ENCODE peak calls at places on chromosomes 2 and 18, in five cellular contexts. X is tibial artery; T is OCI-LY7; A is naive thymus-derived CD4-positive, alpha-beta T cell; P is fibroblast of lung. C is an unnamed sample.

GRCh38 chr18:11163668-11164067 is 14.3 kb upstream of the PIEZO2 start:
- DNase-seq in A (no peak), T (no peak), P (peak; percentile 28), X (no peak), C (no peak)

GRCh38 chr18:6960656-6961055 is 156.9 kb downstream of the LAMA1 start:
- DNase-seq in T (no peak), A (no peak), X (no peak), P (peak; percentile 17), C (no peak)

GRCh38 chr2:19902272-19902730 is 518 bp upstream of the TTC32 start:
- DNase-seq in P (no peak), T (no peak), X (no peak), A (no peak), C (no peak)

GRCh38 chr2:98726735-98727368 is 4.1 kb downstream of the MGAT4A start:
- DNase-seq in A (no peak), P (no peak), T (no peak), X (no peak), C (no peak)

GRCh38 chr2:207887570-207887969 is 117.9 kb upstream of the FZD5 start:
- DNase-seq in T (no peak), A (no peak), X (no peak), P (no peak), C (no peak)

GRCh38 chr2:189191766-189192165 is 12.2 kb upstream of the COL5A2 start:
- DNase-seq in A (no peak), X (no peak), T (no peak), P (peak; percentile 69), C (no peak)

GRCh38 chr18:6682437-6683111 is 46.9 kb upstream of the ARHGAP28 start:
- DNase-seq in A (no peak), P (peak; percentile 9), T (no peak), X (no peak), C (no peak)

GRCh38 chr2:29281585-29281984 is 166.4 kb downstream of the CLIP4 start:
- DNase-seq in P (peak; percentile 26), T (no peak), A (no peak), X (no peak), C (peak; percentile 60)

GRCh38 chr2:240902615-240903041 is 3.5 kb upstream of the CROCC2 start:
- DNase-seq in A (no peak), T (no peak), X (no peak), P (no peak), C (no peak)

GRCh38 chr18:61635901-61636528 is 256.8 kb downstream of the RNF152 start:
- DNase-seq in A (peak; percentile 38), P (peak; percentile 72), T (peak; percentile 31), X (peak; percentile 45), C (peak; percentile 1)

GRCh38 chr2:147027451-147027850 is 817.4 kb upstream of the ACVR2A start:
- DNase-seq in P (peak; percentile 72), T (no peak), X (no peak), A (no peak), C (no peak)

GRCh38 chr2:181123798-181124217 is 143.4 kb downstream of the UBE2E3 start:
- DNase-seq in P (no peak), A (peak; percentile 91), X (no peak), T (peak; percentile 4), C (no peak)

GRCh38 chr2:105812180-105813044 is 67.7 kb downstream of the NCK2 start:
- DNase-seq in P (peak; percentile 78), T (no peak), X (peak; percentile 43), A (no peak), C (peak; percentile 34)

GRCh38 chr2:179802483-179802882 is 58.9 kb downstream of the ZNF385B start:
- DNase-seq in P (no peak), X (no peak), T (no peak), A (no peak), C (no peak)

GRCh38 chr2:37670378-37671012 is 947 bp downstream of the CDC42EP3 start:
- DNase-seq in T (no peak), X (no peak), A (no peak), P (peak; percentile 49), C (no peak)

GRCh38 chr2:1498176-1498575 is 84.9 kb downstream of the TPO start:
- DNase-seq in X (no peak), T (no peak), A (no peak), P (no peak), C (no peak)

GRCh38 chr18:58393295-58393694 is 235.6 kb downstream of the ALPK2 start:
- DNase-seq in P (no peak), X (no peak), T (no peak), A (no peak), C (no peak)

GRCh38 chr2:18520605-18521031 is 39.8 kb downstream of the RDH14 start:
- DNase-seq in T (peak; percentile 58), P (peak; percentile 83), A (peak; percentile 72), X (peak; percentile 88), C (peak; percentile 24)

GRCh38 chr2:191299009-191299408 is 53.8 kb downstream of the MYO1B start:
- DNase-seq in P (no peak), X (no peak), T (no peak), A (no peak), C (no peak)

GRCh38 chr2:149732001-149732685 is 144.6 kb upstream of the MMADHC start:
- DNase-seq in P (peak; percentile 71), X (no peak), A (no peak), T (no peak), C (no peak)

GRCh38 chr2:164903944-164904343 is 51.4 kb downstream of the SLC38A11 start:
- DNase-seq in T (no peak), A (no peak), P (no peak), X (no peak), C (no peak)

GRCh38 chr18:13364721-13365205 is 146.2 kb downstream of the LDLRAD4 start:
- DNase-seq in T (no peak), P (no peak), X (no peak), A (no peak), C (no peak)

GRCh38 chr2:101151141-101151858 is at the start of gene TBC1D8:
- DNase-seq in T (peak; percentile 37), X (peak; percentile 85), P (peak; percentile 76), A (peak; percentile 58), C (peak; percentile 81)

GRCh38 chr2:19038096-19039015 is 320.1 kb downstream of the OSR1 start:
- DNase-seq in T (no peak), X (no peak), P (peak; percentile 68), A (no peak), C (no peak)

GRCh38 chr18:55856191-55856590 is 268.2 kb upstream of the TCF4 start:
- DNase-seq in X (no peak), T (no peak), P (peak; percentile 25), A (no peak), C (no peak)

GRCh38 chr18:55858661-55859111 is 270.7 kb upstream of the TCF4 start:
- DNase-seq in A (no peak), X (no peak), P (no peak), T (no peak), C (no peak)

GRCh38 chr18:55857961-55858360 is 270.0 kb upstream of the TCF4 start:
- DNase-seq in A (no peak), P (no peak), X (no peak), T (no peak), C (no peak)

GRCh38 chr18:55857409-55857808 is 269.4 kb upstream of the TCF4 start:
- DNase-seq in P (no peak), T (no peak), A (no peak), X (no peak), C (no peak)

DNA sequence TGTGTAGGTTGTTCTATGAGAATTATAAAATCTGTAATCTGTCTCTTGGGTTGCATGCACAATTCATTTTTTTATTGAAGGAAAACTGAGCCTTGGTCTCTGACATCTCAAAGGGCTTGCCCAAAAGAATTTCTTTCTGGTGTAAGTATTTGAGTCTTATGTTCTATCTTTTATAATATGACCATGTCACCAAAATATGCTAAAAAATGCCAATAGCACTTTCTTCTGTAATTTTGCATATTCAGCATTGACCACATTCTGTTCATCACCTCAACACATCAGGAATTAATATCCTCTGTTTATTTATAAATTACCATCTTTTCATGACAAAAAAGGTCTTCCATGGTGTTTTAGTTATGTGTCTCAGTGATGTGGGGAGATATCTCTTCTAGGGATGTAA is 268.7 kb upstream of the TCF4 start:
- DNase-seq in A (no peak), P (no peak), X (no peak), T (no peak), C (no peak)
- H3K27ac ChIP-seq in A (no peak overlapping the region), P (no peak overlapping the region), X (no peak overlapping the region), T (no peak overlapping the region), C (no peak overlapping the region)

DNA sequence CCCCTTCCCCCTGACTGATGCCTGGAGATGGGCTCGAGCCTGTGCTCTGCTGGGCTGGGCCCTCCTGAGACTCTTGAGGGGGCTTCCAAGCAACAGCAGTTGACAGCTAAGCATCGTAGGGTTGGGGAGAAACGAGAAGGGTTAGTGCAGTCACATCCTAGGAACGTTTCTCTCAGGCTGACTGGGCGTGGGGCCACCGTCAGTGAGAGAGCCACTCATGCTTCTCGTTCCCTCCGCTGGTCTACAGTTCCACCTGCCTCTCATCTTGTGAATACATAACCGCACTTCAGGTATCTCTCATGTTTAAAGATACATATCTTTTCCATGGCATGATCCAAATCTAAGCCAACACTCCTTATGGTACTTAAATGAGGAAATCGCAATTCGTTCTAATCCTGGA is 66.4 kb downstream of the TRAPPC12 start:
- DNase-seq in X (no peak), P (no peak), A (no peak), T (no peak), C (no peak)
- H3K27ac ChIP-seq in X (no peak overlapping the region), P (no peak overlapping the region), A (no peak overlapping the region), T (no peak overlapping the region), C (no peak overlapping the region)

DNA sequence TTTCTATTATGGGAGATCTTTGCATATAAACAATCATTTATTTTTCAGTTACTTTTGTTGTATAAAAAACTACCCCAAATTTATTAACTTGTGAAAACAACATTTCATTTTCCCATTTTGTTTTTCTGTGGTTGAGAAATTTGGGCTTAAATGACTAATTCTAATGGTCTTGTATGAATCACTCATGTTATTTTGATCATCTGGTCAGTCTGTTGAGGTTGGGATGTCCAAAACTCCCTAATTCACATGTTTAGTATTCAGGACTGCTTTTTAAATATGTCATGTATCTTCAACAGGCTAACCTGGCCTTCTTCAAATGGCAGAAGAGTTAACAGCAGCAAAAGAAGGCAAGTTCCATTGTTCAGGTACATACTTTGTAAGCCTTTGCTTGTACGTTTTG is 788.1 kb downstream of the TRIB2 start:
- DNase-seq in P (no peak), A (no peak), T (no peak), X (no peak), C (no peak)
- H3K27ac ChIP-seq in P (no peak overlapping the region), A (no peak overlapping the region), T (no peak overlapping the region), X (no peak overlapping the region), C (no peak overlapping the region)

GRCh38 chr2:236794558-236794957 is 224.9 kb downstream of the ACKR3 start:
- DNase-seq in X (no peak), A (no peak), P (no peak), T (no peak), C (no peak)

GRCh38 chr2:236795861-236796219 is 226.2 kb downstream of the ACKR3 start:
- DNase-seq in A (no peak), P (no peak), X (no peak), T (no peak), C (no peak)

GRCh38 chr2:236795176-236795860 is 225.7 kb downstream of the ACKR3 start:
- DNase-seq in A (no peak), T (no peak), X (no peak), P (peak; percentile 15), C (no peak)

GRCh38 chr2:236793041-236794011 is 223.7 kb downstream of the ACKR3 start:
- DNase-seq in P (no peak), A (no peak), T (no peak), X (no peak), C (no peak)

DNA sequence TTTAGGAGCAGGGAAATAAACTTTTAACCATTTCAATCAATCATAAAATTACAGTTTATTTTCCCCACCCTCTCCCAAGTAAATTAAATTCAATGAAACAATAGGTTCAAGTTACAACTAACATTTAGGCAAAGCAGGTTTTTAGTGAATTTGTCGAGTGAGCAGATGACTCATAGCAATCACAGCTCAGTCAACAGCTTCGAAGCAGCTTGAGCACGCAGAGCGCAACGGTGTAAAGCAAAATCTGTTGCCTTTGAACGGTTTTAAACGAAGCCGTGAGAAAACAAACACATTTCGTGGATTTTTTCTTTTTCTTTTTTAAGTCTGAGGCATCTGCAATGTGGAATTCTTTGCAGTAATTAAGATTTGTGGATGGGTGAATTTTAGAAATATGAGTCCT is 224.4 kb downstream of the ACKR3 start:
- DNase-seq in X (no peak), A (no peak), T (no peak), P (peak; percentile 50), C (no peak)
- H3K27ac ChIP-seq in X (no peak overlapping the region), A (no peak overlapping the region), T (no peak overlapping the region), P (no peak overlapping the region), C (no peak overlapping the region)